ENCODE peak calls at places on chromosomes 2 and 18, in six cellular contexts. I is foreskin fibroblast, N is osteocyte, W is RWPE2, T is progenitor cell of endocrine pancreas, Y is BJ. K is an unnamed sample.
A peak's percentile ranks its signal among the peaks of the same experiment; 100 is the strongest.

GRCh38 chr2:240597419-240598181 is 11.1 kb downstream of the CAPN10 start:
- DNase-seq in N (no peak), W (peak; percentile 44), T (no peak), Y (no peak), I (no peak), K (peak; percentile 80)

GRCh38 chr2:73979021-73979420 is 5.7 kb upstream of the TET3 start:
- DNase-seq in T (no peak), I (no peak), Y (no peak), N (no peak), W (no peak), K (no peak)

GRCh38 chr18:80200932-80201672 is 46.2 kb downstream of the PARD6G start:
- DNase-seq in N (no peak), W (no peak), Y (no peak), I (no peak), T (no peak), K (no peak)

GRCh38 chr2:30272761-30273573 is 41.6 kb downstream of the LBH start:
- DNase-seq in T (no peak), N (no peak), Y (peak; percentile 48), I (peak; percentile 40), W (no peak), K (no peak)

GRCh38 chr2:42390401-42390969 is 29.5 kb upstream of the COX7A2L start:
- DNase-seq in T (no peak), N (no peak), Y (no peak), I (no peak), W (no peak), K (no peak)

GRCh38 chr2:46947841-46948240 is 32.2 kb upstream of the MCFD2 start:
- DNase-seq in W (no peak), Y (no peak), T (no peak), I (no peak), N (no peak), K (peak; percentile 70)

GRCh38 chr2:203650860-203651613 is 55.4 kb upstream of the CD28 start:
- DNase-seq in I (peak; percentile 77), Y (no peak), W (no peak), N (no peak), T (no peak), K (no peak)

GRCh38 chr2:20141056-20141762 is 83.7 kb downstream of the SDC1 start:
- DNase-seq in T (no peak), N (no peak), I (peak; percentile 98), Y (peak; percentile 73), W (peak; percentile 92), K (no peak)

GRCh38 chr2:240466579-240467148 is 31.2 kb downstream of the GPC1 start:
- DNase-seq in Y (no peak), T (peak; percentile 8), N (no peak), I (no peak), W (peak; percentile 56), K (peak; percentile 86)

GRCh38 chr2:57878573-57878910 is 168.1 kb upstream of the VRK2 start:
- DNase-seq in W (no peak), N (no peak), T (no peak), I (no peak), Y (no peak), K (no peak)

GRCh38 chr2:68721482-68722071 is 13.0 kb upstream of the ARHGAP25 start:
- DNase-seq in Y (no peak), W (no peak), T (no peak), I (no peak), N (no peak), K (no peak)

GRCh38 chr2:120314656-120315366 is 31.1 kb upstream of the INHBB start:
- DNase-seq in Y (no peak), T (no peak), N (no peak), I (no peak), W (no peak), K (no peak)

GRCh38 chr2:160920791-160921303 is 239.4 kb upstream of the TANK start:
- DNase-seq in Y (peak; percentile 98), T (no peak), I (peak; percentile 96), N (no peak), W (no peak), K (no peak)

GRCh38 chr2:178891265-178891958 is 84.2 kb upstream of the TTN start:
- DNase-seq in Y (no peak), T (peak; percentile 45), N (no peak), W (no peak), I (peak; percentile 83), K (no peak)

GRCh38 chr2:231364961-231365810 is 30.3 kb upstream of the B3GNT7 start:
- DNase-seq in N (no peak), T (no peak), I (peak; percentile 94), W (peak; percentile 54), Y (peak; percentile 56), K (peak; percentile 60)

GRCh38 chr2:121475811-121476571 is 54.7 kb upstream of the RNU4ATAC start:
- DNase-seq in N (no peak), I (peak; percentile 37), T (no peak), Y (no peak), W (no peak), K (no peak)

GRCh38 chr2:211181626-211182025 is 625.2 kb downstream of the CPS1 start:
- DNase-seq in W (no peak), I (no peak), Y (no peak), T (no peak), N (no peak), K (no peak)

GRCh38 chr2:72973566-72974435 is 56.5 kb downstream of the EMX1 start:
- DNase-seq in Y (no peak), W (no peak), I (peak; percentile 76), N (no peak), T (peak; percentile 44), K (peak; percentile 73)

GRCh38 chr18:44901283-44901682 is 220.6 kb downstream of the SETBP1 start:
- DNase-seq in T (no peak), Y (no peak), W (no peak), I (no peak), N (no peak), K (no peak)

GRCh38 chr2:65404988-65405697 is 27.3 kb downstream of the SPRED2 start:
- DNase-seq in W (no peak), T (no peak), N (no peak), I (no peak), Y (no peak), K (no peak)

GRCh38 chr18:46037512-46038305 is 34.4 kb downstream of the PSTPIP2 start:
- DNase-seq in T (no peak), W (no peak), Y (no peak), N (no peak), I (no peak), K (no peak)

GRCh38 chr2:122908134-122908533 is 1117.0 kb upstream of the CNTNAP5 start:
- DNase-seq in T (no peak), Y (no peak), I (no peak), N (no peak), W (no peak), K (no peak)

GRCh38 chr2:104851236-104852160 is 2.4 kb upstream of the POU3F3 start:
- DNase-seq in W (no peak), Y (no peak), N (no peak), T (no peak), I (no peak), K (no peak)

GRCh38 chr2:98118161-98118560 is 31.2 kb downstream of the VWA3B start:
- DNase-seq in I (peak; percentile 38), Y (no peak), W (no peak), T (no peak), N (no peak), K (no peak)

DNA sequence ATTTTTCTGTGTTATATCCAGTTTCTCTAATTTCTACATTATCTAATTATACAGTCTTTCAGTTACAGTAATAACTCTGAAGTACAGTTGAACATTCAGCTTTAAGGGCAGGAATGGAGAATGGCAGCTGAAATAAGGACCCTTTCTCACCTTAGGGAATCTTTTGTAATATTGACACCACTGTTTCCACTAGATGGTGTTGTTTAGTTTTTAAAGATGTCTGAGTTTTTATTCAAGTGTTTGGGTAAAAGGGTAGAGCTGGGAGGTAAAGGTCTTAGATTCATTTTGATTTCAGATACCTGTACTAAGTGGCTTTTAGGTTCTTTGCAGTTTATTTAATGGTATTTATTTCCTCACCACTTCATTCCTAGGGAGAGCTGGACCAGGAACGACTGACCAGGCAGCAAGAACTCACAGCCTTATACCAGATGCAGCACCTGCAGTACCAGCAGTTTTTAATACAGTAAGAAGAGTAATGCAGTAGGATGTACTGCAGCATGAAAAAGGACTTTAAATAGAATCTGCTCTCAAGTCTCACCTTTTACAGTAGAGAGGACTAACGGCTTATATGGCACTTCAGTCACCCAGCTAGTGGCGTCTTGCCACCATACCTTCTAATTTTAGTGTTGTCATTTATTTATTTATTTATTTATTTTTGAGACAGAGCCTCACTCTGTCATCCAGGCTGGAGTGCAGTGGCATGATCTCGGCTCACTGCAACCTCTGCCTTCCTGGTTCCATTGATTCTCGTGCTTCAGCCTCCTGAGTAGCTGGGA is 33.2 kb upstream of the KCNJ13 start:
- DNase-seq in W (no peak), T (no peak), N (no peak), Y (no peak), I (no peak), K (no peak)
- TF ChIP-seq CTCF in W (no peak), T (no peak), N (no peak), Y (no peak), I (no peak), K (peak; percentile 52)

DNA sequence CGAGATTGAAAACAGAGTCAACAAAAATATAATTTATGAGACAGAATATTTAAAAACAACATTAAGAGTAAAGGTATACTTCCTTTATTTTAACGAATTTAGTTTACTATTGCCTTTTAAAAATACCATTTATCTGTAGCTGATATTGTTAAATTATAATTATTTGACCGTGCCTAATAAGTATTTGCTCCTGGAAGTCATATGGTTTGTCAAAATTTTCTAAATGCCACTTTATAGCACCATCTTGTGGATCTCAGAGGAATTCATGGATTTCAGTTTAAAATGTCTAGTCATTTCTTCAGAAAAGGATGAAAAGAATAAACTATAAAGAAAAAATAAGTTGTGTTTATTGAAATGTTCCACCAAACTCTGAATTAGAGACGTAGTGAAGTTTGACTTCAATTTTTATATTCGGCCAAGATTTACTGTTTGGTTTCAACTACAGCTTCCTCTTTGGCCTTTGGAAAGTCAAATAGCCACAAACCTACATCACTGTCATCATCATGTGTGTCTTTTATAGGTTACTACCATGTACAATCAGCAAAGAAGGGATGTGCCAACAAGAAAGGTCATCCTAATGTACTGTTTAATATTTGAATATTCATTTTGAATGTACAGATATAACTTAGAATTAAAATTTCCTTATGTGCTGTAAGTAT is 10.3 kb upstream of the FTCDNL1 start:
- DNase-seq in I (peak; percentile 51), W (no peak), T (no peak), Y (no peak), N (no peak), K (no peak)
- TF ChIP-seq CTCF in I (peak; percentile 57), W (peak; percentile 75), T (peak; percentile 64), Y (peak; percentile 57), N (peak; percentile 67), K (peak; percentile 93)

GRCh38 chr2:190585000-190585678 is 50.6 kb upstream of the NEMP2 start:
- DNase-seq in Y (no peak), I (peak; percentile 61), W (no peak), N (no peak), T (no peak), K (no peak)
- TF ChIP-seq CTCF in Y (no peak), I (no peak), W (no peak), N (no peak), T (no peak), K (no peak)

GRCh38 chr2:8581048-8581561 is 100.8 kb upstream of the ID2 start:
- DNase-seq in T (no peak), N (peak; percentile 80), I (no peak), W (peak; percentile 43), Y (no peak), K (peak; percentile 69)

GRCh38 chr2:8581601-8582041 is 100.2 kb upstream of the ID2 start:
- DNase-seq in N (peak; percentile 64), W (no peak), I (no peak), T (no peak), Y (no peak), K (peak; percentile 53)

GRCh38 chr2:8582850-8583399 is 98.9 kb upstream of the ID2 start:
- DNase-seq in N (peak; percentile 51), Y (no peak), T (no peak), I (no peak), W (no peak), K (peak; percentile 86)

GRCh38 chr2:8583400-8584173 is 98.3 kb upstream of the ID2 start:
- DNase-seq in T (peak; percentile 95), I (no peak), W (peak; percentile 88), Y (no peak), N (peak; percentile 84), K (peak; percentile 74)

GRCh38 chr2:8582191-8582849 is 99.5 kb upstream of the ID2 start:
- DNase-seq in W (no peak), N (peak; percentile 54), Y (no peak), I (no peak), T (no peak), K (peak; percentile 64)
- TF ChIP-seq CTCF in W (no peak), N (no peak), Y (no peak), I (no peak), T (no peak), K (no peak)

K was measured in chondrocyte.